ENCODE peak calls at places on chromosomes 4 and X, in ten cellular contexts. E is adipocyte; T is right lobe of liver; K is GM20000; V is BJ; Z is DMS53; M is stimulated activated CD4-positive, alpha-beta T cell treated with anti-CD3 and anti-CD28 coated beads, Interleukin-1b, Interleukin-23, amount 100 ng/mL, for 1 hour; P is COR-L47; Y is germinal center; S is T follicular helper cell. I is an unnamed sample.

GRCh38 chr4:108255203-108255747 is 86.5 kb upstream of the LEF1 start:
- DNase-seq in E (no peak), M (no peak), V (no peak), P (no peak), K (no peak), Y (no peak), Z (no peak), S (no peak), T (no peak), I (no peak)

GRCh38 chrX:15877380-15877779 is 22.8 kb upstream of the AP1S2 start:
- DNase-seq in E (peak), P (no peak), K (no peak), M (no peak), Y (no peak), S (no peak), V (no peak), T (no peak), Z (no peak), I (no peak)

GRCh38 chr4:16852168-16852567 is 46.3 kb downstream of the LDB2 start:
- DNase-seq in S (no peak), E (no peak), K (no peak), Y (no peak), T (no peak), V (no peak), P (no peak), Z (no peak), M (no peak), I (no peak)

GRCh38 chrX:103584606-103585005 is 709 bp upstream of the TCEAL4 start:
- DNase-seq in V (no peak), M (no peak), Z (peak), P (peak), S (no peak), T (no peak), K (no peak), E (peak), Y (no peak), I (no peak)

GRCh38 chrX:126165721-126166401 is at the start of gene DCAF12L2:
- DNase-seq in K (no peak), P (no peak), S (no peak), Z (peak), V (no peak), T (no peak), E (peak), M (no peak), Y (no peak), I (no peak)

GRCh38 chrX:155745792-155746191 is 133.0 kb upstream of the TMLHE start:
- DNase-seq in S (no peak), M (no peak), V (no peak), K (no peak), Z (peak), Y (no peak), P (peak), E (peak), T (no peak), I (no peak)

GRCh38 chr4:74420863-74421262 is 24.1 kb upstream of the AREG start:
- DNase-seq in T (no peak), V (no peak), E (no peak), P (no peak), Z (no peak), Y (no peak), S (no peak), M (no peak), K (no peak), I (no peak)

GRCh38 chr4:166308589-166308988 is 435.6 kb downstream of the TLL1 start:
- DNase-seq in P (no peak), S (no peak), V (no peak), Y (no peak), M (no peak), T (no peak), Z (no peak), E (no peak), K (no peak), I (no peak)

GRCh38 chr4:73621357-73621756 is 1.1 kb upstream of the RASSF6 start:
- DNase-seq in E (no peak), M (no peak), Y (no peak), S (no peak), P (no peak), V (no peak), T (no peak), Z (peak), K (no peak), I (no peak)

GRCh38 chr4:159296061-159296460 is 193.2 kb downstream of the RAPGEF2 start:
- DNase-seq in Z (peak), T (no peak), E (peak), K (no peak), Y (no peak), P (no peak), M (no peak), V (no peak), S (no peak), I (no peak)

GRCh38 chrX:124736553-124737240 is 390.3 kb downstream of the SH2D1A start:
- DNase-seq in S (peak), K (no peak), P (peak), T (peak), M (peak), Y (no peak), Z (no peak), V (no peak), E (no peak), I (peak)

GRCh38 chr4:185847352-185848078 is 35.5 kb upstream of the SORBS2 start:
- DNase-seq in V (peak), P (no peak), M (no peak), Z (peak), S (no peak), Y (no peak), K (no peak), T (no peak), E (peak), I (no peak)

GRCh38 chr4:1856920-1857699 is 1.2 kb upstream of the LETM1 start:
- DNase-seq in Z (peak), P (no peak), S (no peak), M (no peak), T (no peak), E (peak), K (no peak), Y (no peak), V (no peak), I (no peak)

GRCh38 chr4:145618210-145618911 is 824 bp upstream of the MMAA start:
- DNase-seq in S (peak), M (no peak), Y (peak), T (no peak), K (peak), Z (peak), V (no peak), P (peak), E (peak), I (peak)

GRCh38 chrX:151871244-151871643 is 41.4 kb upstream of the MAGEA4 start:
- DNase-seq in Z (no peak), Y (no peak), T (no peak), V (peak), P (no peak), M (no peak), K (no peak), S (no peak), E (peak), I (no peak)

GRCh38 chrX:100447563-100448397 is 37.7 kb upstream of the PCDH19 start:
- DNase-seq in M (no peak), Y (peak), E (peak), T (no peak), V (no peak), S (no peak), Z (peak), P (no peak), K (peak), I (no peak)

GRCh38 chr4:80255374-80256095 is 10.9 kb upstream of the FGF5 start:
- DNase-seq in Z (no peak), V (peak), T (no peak), P (peak), E (peak), Y (no peak), S (no peak), M (no peak), K (no peak), I (no peak)

GRCh38 chr4:3442959-3443749 is 1.4 kb downstream of the HGFAC start:
- DNase-seq in P (peak), M (peak), E (peak), K (peak), S (peak), V (no peak), Y (peak), T (peak), Z (peak), I (peak)

I was measured in effector CD8-positive, alpha-beta T cell.